ENCODE peak calls at places on chromosome 15, in six cellular contexts. One of them, this sample, is unnamed.

GRCh38 chr15:97745481-97746071 is 214.9 kb upstream of the ARRDC4 start:
- DNase-seq in CD4-positive, CD25-positive, alpha-beta regulatory T cell: no peak
- DNase-seq in transverse colon: peak
- DNase-seq in AG04450: no peak
- DNase-seq in GM23338: peak
- DNase-seq in heart right ventricle: peak
- DNase-seq in this sample: peak

GRCh38 chr15:89662893-89663673 is 7.8 kb upstream of the KIF7 start:
- DNase-seq in AG04450: peak
- DNase-seq in transverse colon: peak
- DNase-seq in CD4-positive, CD25-positive, alpha-beta regulatory T cell: no peak
- DNase-seq in heart right ventricle: peak
- DNase-seq in GM23338: peak
- DNase-seq in this sample: no peak

GRCh38 chr15:58002338-58003126 is 63.0 kb downstream of the ALDH1A2 start:
- DNase-seq in CD4-positive, CD25-positive, alpha-beta regulatory T cell: no peak
- DNase-seq in AG04450: no peak
- DNase-seq in heart right ventricle: no peak
- DNase-seq in transverse colon: no peak
- DNase-seq in GM23338: no peak
- DNase-seq in this sample: no peak

GRCh38 chr15:38868326-38869114 is 303.9 kb upstream of the RASGRP1 start:
- DNase-seq in GM23338: no peak
- DNase-seq in CD4-positive, CD25-positive, alpha-beta regulatory T cell: no peak
- DNase-seq in AG04450: peak
- DNase-seq in transverse colon: peak
- DNase-seq in heart right ventricle: no peak
- DNase-seq in this sample: no peak

GRCh38 chr15:88803241-88803919 is at the start of gene ACAN:
- DNase-seq in GM23338: peak
- DNase-seq in AG04450: no peak
- DNase-seq in heart right ventricle: no peak
- DNase-seq in CD4-positive, CD25-positive, alpha-beta regulatory T cell: no peak
- DNase-seq in transverse colon: no peak
- DNase-seq in this sample: no peak

GRCh38 chr15:59244337-59244736 is 37.7 kb downstream of the LDHAL6B start:
- DNase-seq in CD4-positive, CD25-positive, alpha-beta regulatory T cell: no peak
- DNase-seq in GM23338: no peak
- DNase-seq in heart right ventricle: no peak
- DNase-seq in AG04450: no peak
- DNase-seq in transverse colon: no peak
- DNase-seq in this sample: no peak

GRCh38 chr15:94324117-94324826 is 92.9 kb downstream of the MCTP2 start:
- DNase-seq in GM23338: peak
- DNase-seq in AG04450: peak
- DNase-seq in heart right ventricle: peak
- DNase-seq in transverse colon: peak
- DNase-seq in CD4-positive, CD25-positive, alpha-beta regulatory T cell: peak
- DNase-seq in this sample: peak

GRCh38 chr15:98853161-98853560 is 154.4 kb downstream of the PGPEP1L start:
- DNase-seq in transverse colon: peak
- DNase-seq in CD4-positive, CD25-positive, alpha-beta regulatory T cell: peak
- DNase-seq in AG04450: peak
- DNase-seq in heart right ventricle: peak
- DNase-seq in GM23338: peak
- DNase-seq in this sample: peak

GRCh38 chr15:89019436-89019835 is 68.8 kb upstream of the ABHD2 start:
- DNase-seq in heart right ventricle: no peak
- DNase-seq in GM23338: no peak
- DNase-seq in CD4-positive, CD25-positive, alpha-beta regulatory T cell: no peak
- DNase-seq in AG04450: no peak
- DNase-seq in transverse colon: no peak
- DNase-seq in this sample: no peak

GRCh38 chr15:91385301-91385700 is 285.2 kb downstream of the SV2B start:
- DNase-seq in transverse colon: no peak
- DNase-seq in AG04450: no peak
- DNase-seq in CD4-positive, CD25-positive, alpha-beta regulatory T cell: no peak
- DNase-seq in heart right ventricle: no peak
- DNase-seq in GM23338: no peak
- DNase-seq in this sample: no peak

GRCh38 chr15:96409231-96410138 is 79.0 kb downstream of the NR2F2 start:
- DNase-seq in AG04450: no peak
- DNase-seq in transverse colon: peak
- DNase-seq in heart right ventricle: no peak
- DNase-seq in GM23338: peak
- DNase-seq in CD4-positive, CD25-positive, alpha-beta regulatory T cell: no peak
- DNase-seq in this sample: no peak

GRCh38 chr15:62904041-62904440 is 138.5 kb upstream of the TPM1 start:
- DNase-seq in CD4-positive, CD25-positive, alpha-beta regulatory T cell: no peak
- DNase-seq in heart right ventricle: no peak
- DNase-seq in GM23338: no peak
- DNase-seq in AG04450: no peak
- DNase-seq in transverse colon: no peak
- DNase-seq in this sample: no peak

GRCh38 chr15:91456251-91456718 is 356.2 kb downstream of the SV2B start:
- DNase-seq in AG04450: peak
- DNase-seq in GM23338: no peak
- DNase-seq in transverse colon: no peak
- DNase-seq in heart right ventricle: no peak
- DNase-seq in CD4-positive, CD25-positive, alpha-beta regulatory T cell: no peak
- DNase-seq in this sample: no peak

GRCh38 chr15:64809649-64810498 is 15.6 kb downstream of the PIF1 start:
- DNase-seq in AG04450: no peak
- DNase-seq in heart right ventricle: peak
- DNase-seq in transverse colon: peak
- DNase-seq in CD4-positive, CD25-positive, alpha-beta regulatory T cell: peak
- DNase-seq in GM23338: peak
- DNase-seq in this sample: peak

GRCh38 chr15:31328425-31328998 is 1.9 kb downstream of the KLF13 start:
- DNase-seq in AG04450: no peak
- DNase-seq in heart right ventricle: no peak
- DNase-seq in transverse colon: no peak
- DNase-seq in CD4-positive, CD25-positive, alpha-beta regulatory T cell: peak
- DNase-seq in GM23338: no peak
- DNase-seq in this sample: peak

GRCh38 chr15:64634020-64634419 is 141.4 kb downstream of the RBPMS2 start:
- DNase-seq in CD4-positive, CD25-positive, alpha-beta regulatory T cell: peak
- DNase-seq in transverse colon: peak
- DNase-seq in AG04450: no peak
- DNase-seq in GM23338: peak
- DNase-seq in heart right ventricle: no peak
- DNase-seq in this sample: peak

DNA sequence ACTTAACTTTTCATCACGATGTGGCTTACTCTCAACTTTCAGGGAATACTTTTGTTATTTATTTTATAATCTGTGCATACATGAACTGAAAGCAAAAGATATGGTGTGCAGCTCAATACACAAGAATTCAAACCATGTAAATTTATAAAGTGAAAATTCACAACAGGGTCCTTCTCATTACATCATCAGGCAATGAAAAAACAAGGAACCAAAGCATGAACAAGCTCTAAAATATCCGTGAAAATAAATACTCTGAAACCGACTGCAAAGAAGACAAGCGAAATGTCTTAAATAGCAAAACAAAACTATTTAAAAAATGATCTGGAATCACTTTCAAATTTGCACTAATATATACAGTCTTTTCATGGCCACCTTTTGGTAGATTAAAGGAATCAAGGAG is 28.9 kb downstream of the GNB5 start:
- DNase-seq in GM23338: no peak
- DNase-seq in AG04450: peak
- DNase-seq in heart right ventricle: no peak
- DNase-seq in CD4-positive, CD25-positive, alpha-beta regulatory T cell: no peak
- DNase-seq in transverse colon: no peak
- DNase-seq in this sample: no peak
- H3K27ac ChIP-seq in GM23338: no peak
- H3K27ac ChIP-seq in AG04450: peak
- H3K27ac ChIP-seq in heart right ventricle: no peak
- H3K27ac ChIP-seq in CD4-positive, CD25-positive, alpha-beta regulatory T cell: no peak
- H3K27ac ChIP-seq in transverse colon: no peak
- H3K27ac ChIP-seq in this sample: no peak

DNA sequence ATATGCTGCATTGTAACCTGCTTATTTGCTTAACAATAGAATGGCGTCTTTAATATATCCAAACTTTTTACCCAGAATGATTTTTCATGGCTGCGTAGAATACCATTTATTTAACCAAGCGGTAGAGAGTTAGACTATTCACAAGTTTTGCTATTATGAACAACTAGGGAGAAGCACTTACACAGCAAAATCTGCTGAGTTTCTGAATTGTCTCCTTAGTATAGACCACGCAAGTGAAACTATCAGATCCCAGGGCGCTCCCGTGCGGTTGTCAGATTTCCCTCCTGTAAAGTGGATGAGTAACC is 12.6 kb upstream of the ADPGK start:
- DNase-seq in CD4-positive, CD25-positive, alpha-beta regulatory T cell: no peak
- DNase-seq in heart right ventricle: no peak
- DNase-seq in transverse colon: no peak
- DNase-seq in AG04450: no peak
- DNase-seq in GM23338: no peak
- DNase-seq in this sample: no peak
- H3K4me3 ChIP-seq in CD4-positive, CD25-positive, alpha-beta regulatory T cell: no peak
- H3K4me3 ChIP-seq in heart right ventricle: peak
- H3K4me3 ChIP-seq in transverse colon: no peak
- H3K4me3 ChIP-seq in AG04450: no peak
- H3K4me3 ChIP-seq in GM23338: peak
- H3K4me3 ChIP-seq in this sample: no peak

GRCh38 chr15:42448281-42448680 is 42.7 kb downstream of the ZNF106 start:
- DNase-seq in GM23338: no peak
- DNase-seq in heart right ventricle: no peak
- DNase-seq in CD4-positive, CD25-positive, alpha-beta regulatory T cell: no peak
- DNase-seq in transverse colon: no peak
- DNase-seq in AG04450: no peak
- DNase-seq in this sample: no peak
- H3K27ac ChIP-seq in GM23338: no peak
- H3K27ac ChIP-seq in heart right ventricle: no peak
- H3K27ac ChIP-seq in CD4-positive, CD25-positive, alpha-beta regulatory T cell: no peak
- H3K27ac ChIP-seq in transverse colon: no peak
- H3K27ac ChIP-seq in AG04450: no peak
- H3K27ac ChIP-seq in this sample: no peak

GRCh38 chr15:70247281-70247680 is 149.6 kb upstream of the TLE3 start:
- DNase-seq in AG04450: no peak
- DNase-seq in transverse colon: peak
- DNase-seq in heart right ventricle: no peak
- DNase-seq in GM23338: no peak
- DNase-seq in CD4-positive, CD25-positive, alpha-beta regulatory T cell: no peak
- DNase-seq in this sample: no peak
- H3K4me3 ChIP-seq in AG04450: no peak
- H3K4me3 ChIP-seq in transverse colon: no peak
- H3K4me3 ChIP-seq in heart right ventricle: no peak
- H3K4me3 ChIP-seq in GM23338: no peak
- H3K4me3 ChIP-seq in CD4-positive, CD25-positive, alpha-beta regulatory T cell: no peak
- H3K4me3 ChIP-seq in this sample: no peak

GRCh38 chr15:41503669-41504010 is 10.0 kb downstream of the ITPKA start:
- DNase-seq in heart right ventricle: no peak
- DNase-seq in GM23338: no peak
- DNase-seq in CD4-positive, CD25-positive, alpha-beta regulatory T cell: no peak
- DNase-seq in AG04450: no peak
- DNase-seq in transverse colon: no peak
- DNase-seq in this sample: no peak

GRCh38 chr15:41502787-41503668 is 9.4 kb downstream of the ITPKA start:
- DNase-seq in AG04450: no peak
- DNase-seq in heart right ventricle: no peak
- DNase-seq in GM23338: peak
- DNase-seq in CD4-positive, CD25-positive, alpha-beta regulatory T cell: no peak
- DNase-seq in transverse colon: no peak
- DNase-seq in this sample: no peak

GRCh38 chr15:41499109-41499851 is 5.6 kb downstream of the ITPKA start:
- DNase-seq in AG04450: no peak
- DNase-seq in heart right ventricle: no peak
- DNase-seq in transverse colon: no peak
- DNase-seq in CD4-positive, CD25-positive, alpha-beta regulatory T cell: no peak
- DNase-seq in GM23338: no peak
- DNase-seq in this sample: peak

GRCh38 chr15:41501961-41502786 is 8.5 kb downstream of the ITPKA start:
- DNase-seq in GM23338: peak
- DNase-seq in CD4-positive, CD25-positive, alpha-beta regulatory T cell: peak
- DNase-seq in AG04450: no peak
- DNase-seq in heart right ventricle: no peak
- DNase-seq in transverse colon: no peak
- DNase-seq in this sample: no peak

GRCh38 chr15:41501191-41501917 is 7.7 kb downstream of the ITPKA start:
- DNase-seq in GM23338: peak
- DNase-seq in CD4-positive, CD25-positive, alpha-beta regulatory T cell: peak
- DNase-seq in transverse colon: no peak
- DNase-seq in AG04450: no peak
- DNase-seq in heart right ventricle: no peak
- DNase-seq in this sample: peak
- H3K27ac ChIP-seq in GM23338: no peak
- H3K27ac ChIP-seq in CD4-positive, CD25-positive, alpha-beta regulatory T cell: no peak
- H3K27ac ChIP-seq in transverse colon: no peak
- H3K27ac ChIP-seq in AG04450: no peak
- H3K27ac ChIP-seq in heart right ventricle: no peak
- H3K27ac ChIP-seq in this sample: no peak

GRCh38 chr15:66586155-66586976 is 20.6 kb upstream of the LCTL start:
- DNase-seq in CD4-positive, CD25-positive, alpha-beta regulatory T cell: no peak
- DNase-seq in AG04450: no peak
- DNase-seq in heart right ventricle: no peak
- DNase-seq in GM23338: no peak
- DNase-seq in transverse colon: no peak
- DNase-seq in this sample: no peak

GRCh38 chr15:66578286-66578875 is 12.6 kb upstream of the LCTL start:
- DNase-seq in transverse colon: no peak
- DNase-seq in GM23338: no peak
- DNase-seq in CD4-positive, CD25-positive, alpha-beta regulatory T cell: no peak
- DNase-seq in AG04450: peak
- DNase-seq in heart right ventricle: no peak
- DNase-seq in this sample: no peak

GRCh38 chr15:66581972-66582537 is 16.3 kb upstream of the LCTL start:
- DNase-seq in heart right ventricle: no peak
- DNase-seq in CD4-positive, CD25-positive, alpha-beta regulatory T cell: no peak
- DNase-seq in AG04450: no peak
- DNase-seq in GM23338: no peak
- DNase-seq in transverse colon: no peak
- DNase-seq in this sample: no peak

GRCh38 chr15:66580643-66581042 is 14.8 kb upstream of the LCTL start:
- DNase-seq in AG04450: no peak
- DNase-seq in GM23338: no peak
- DNase-seq in transverse colon: no peak
- DNase-seq in CD4-positive, CD25-positive, alpha-beta regulatory T cell: no peak
- DNase-seq in heart right ventricle: peak
- DNase-seq in this sample: no peak
- H3K4me3 ChIP-seq in AG04450: no peak
- H3K4me3 ChIP-seq in GM23338: no peak
- H3K4me3 ChIP-seq in transverse colon: no peak
- H3K4me3 ChIP-seq in CD4-positive, CD25-positive, alpha-beta regulatory T cell: no peak
- H3K4me3 ChIP-seq in heart right ventricle: no peak
- H3K4me3 ChIP-seq in this sample: no peak

DNA sequence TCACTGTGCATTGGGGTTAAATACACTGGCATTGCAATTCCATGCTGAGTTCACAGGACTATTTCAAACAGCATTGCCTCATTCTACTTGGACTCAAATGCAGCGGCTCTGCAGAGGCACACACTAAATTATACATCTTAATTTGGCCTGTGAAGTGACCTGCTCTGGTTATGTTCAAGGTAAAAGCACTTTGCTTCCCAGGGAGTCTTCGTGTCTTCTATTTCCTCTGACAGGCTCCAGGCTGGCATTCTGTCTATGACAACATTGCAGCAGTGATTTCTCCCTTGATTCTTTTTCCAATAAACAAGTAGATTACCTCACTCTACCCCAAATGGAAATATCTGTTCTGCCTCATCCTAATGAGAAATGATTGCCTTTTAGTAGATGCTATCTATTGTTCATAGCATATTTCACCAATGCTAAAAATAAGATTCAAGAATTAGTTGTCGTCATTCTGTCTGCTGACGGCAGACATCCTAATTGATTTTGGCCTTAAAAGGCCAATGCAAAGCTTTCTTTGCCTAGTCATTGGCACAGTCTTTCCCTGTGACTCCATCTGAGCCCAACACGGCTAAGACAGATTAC is 33.8 kb downstream of the FMN1 start:
- DNase-seq in heart right ventricle: peak
- DNase-seq in transverse colon: no peak
- DNase-seq in AG04450: no peak
- DNase-seq in CD4-positive, CD25-positive, alpha-beta regulatory T cell: no peak
- DNase-seq in GM23338: no peak
- DNase-seq in this sample: no peak
- H3K27ac ChIP-seq in heart right ventricle: peak
- H3K27ac ChIP-seq in transverse colon: no peak
- H3K27ac ChIP-seq in AG04450: no peak
- H3K27ac ChIP-seq in CD4-positive, CD25-positive, alpha-beta regulatory T cell: no peak
- H3K27ac ChIP-seq in GM23338: no peak
- H3K27ac ChIP-seq in this sample: no peak